ENCODE peak calls at places on chromosomes 5 and 9, in eight cellular contexts. O is foreskin fibroblast, M is cardiac fibroblast, G is fibroblast of lung, Y is neural progenitor cell, F is choroid plexus epithelial cell, L is AG04450, P is epithelial cell of esophagus. K is an unnamed sample.

GRCh38 chr5:147887026-147887627 is 8.6 kb downstream of the SCGB3A2 start:
- DNase-seq in O (peak), M (peak), G (peak), Y (peak), F (peak), L (no peak), P (peak), K (peak)

GRCh38 chr5:160959804-160960203 is 107.8 kb upstream of the ATP10B start:
- DNase-seq in O (no peak), M (peak), G (no peak), Y (no peak), F (no peak), L (no peak), P (peak), K (no peak)

GRCh38 chr5:35884125-35884788 is 27.6 kb downstream of the IL7R start:
- DNase-seq in O (peak), M (peak), G (peak), Y (no peak), F (peak), L (peak), P (peak), K (peak)

GRCh38 chr9:16282216-16282615 is 588.3 kb downstream of the BNC2 start:
- DNase-seq in O (peak), M (peak), G (peak), Y (no peak), F (peak), L (peak), P (peak), K (peak)

GRCh38 chr9:135973276-135974219 is 12.4 kb upstream of the UBAC1 start:
- DNase-seq in O (no peak), M (no peak), G (peak), Y (no peak), F (no peak), L (no peak), P (no peak), K (peak)

GRCh38 chr5:82164109-82164956 is 113.8 kb downstream of the RPS23 start:
- DNase-seq in O (peak), M (peak), G (peak), Y (no peak), F (peak), L (peak), P (peak), K (peak)

GRCh38 chr5:84113246-84114118 is 271.2 kb downstream of the EDIL3 start:
- DNase-seq in O (no peak), M (no peak), G (no peak), Y (peak), F (peak), L (no peak), P (peak), K (no peak)

GRCh38 chr9:35603506-35603985 is 1.5 kb upstream of the TESK1 start:
- DNase-seq in O (peak), M (peak), G (peak), Y (no peak), F (peak), L (peak), P (peak), K (peak)

GRCh38 chr5:126363658-126364057 is 59.6 kb upstream of the GRAMD2B start:
- DNase-seq in O (peak), M (peak), G (peak), Y (no peak), F (peak), L (no peak), P (peak), K (no peak)

GRCh38 chr5:133113331-133114061 is 61.7 kb downstream of the HSPA4 start:
- DNase-seq in O (peak), M (peak), G (no peak), Y (no peak), F (peak), L (peak), P (peak), K (no peak)

GRCh38 chr9:1050125-1050895 is at the start of gene DMRT2:
- DNase-seq in O (peak), M (peak), G (peak), Y (no peak), F (peak), L (no peak), P (peak), K (peak)

GRCh38 chr9:22073349-22073748 is 64.2 kb upstream of the CDKN2B start:
- DNase-seq in O (no peak), M (no peak), G (no peak), Y (no peak), F (no peak), L (no peak), P (no peak), K (no peak)

GRCh38 chr9:4538621-4539020 is 48.4 kb downstream of the SLC1A1 start:
- DNase-seq in O (no peak), M (no peak), G (no peak), Y (no peak), F (no peak), L (no peak), P (no peak), K (no peak)

GRCh38 chr5:154264549-154265196 is 74.1 kb downstream of the GALNT10 start:
- DNase-seq in O (no peak), M (no peak), G (no peak), Y (no peak), F (no peak), L (no peak), P (no peak), K (no peak)

DNA sequence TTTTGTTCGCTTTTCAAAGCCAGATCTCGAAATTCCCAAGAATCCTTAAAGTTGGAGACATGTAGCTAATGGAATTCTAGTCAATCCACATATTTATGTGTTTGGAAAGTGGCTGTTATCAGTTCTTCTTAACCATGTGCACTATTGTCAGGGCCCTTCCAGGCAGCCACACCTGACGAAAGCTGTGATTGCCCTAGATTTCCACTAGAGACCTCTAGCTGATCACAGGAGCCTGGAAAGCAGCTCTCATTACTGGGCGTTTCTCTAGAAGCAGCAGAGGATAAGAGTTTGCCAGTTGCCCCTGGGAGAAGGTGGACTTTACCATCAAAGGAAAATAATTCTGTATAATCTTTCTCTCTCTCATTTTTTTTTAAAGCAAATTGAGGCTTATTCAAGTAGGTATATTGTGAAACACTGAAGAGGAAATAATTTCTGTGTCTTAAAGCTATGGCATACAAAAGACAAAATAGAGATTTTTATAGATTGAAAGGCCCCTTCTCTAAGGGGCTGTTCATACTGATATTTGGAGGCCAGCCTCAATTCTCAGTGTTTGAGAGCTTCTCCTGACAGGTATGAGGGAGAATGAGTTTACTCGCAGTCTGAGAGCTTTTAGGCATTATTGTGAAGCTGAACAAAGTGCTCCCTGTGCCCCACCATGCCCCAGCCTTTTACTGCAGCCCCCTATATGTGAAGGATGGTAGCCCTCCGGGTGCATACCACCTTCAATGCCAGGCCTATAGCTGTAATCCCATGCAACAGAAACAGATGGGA is 405.4 kb upstream of the ACTBL2 start:
- DNase-seq in O (peak), M (peak), G (peak), Y (peak), F (peak), L (peak), P (peak), K (peak)
- TF ChIP-seq CTCF in O (peak), M (peak), G (peak), Y (peak), F (peak), L (peak), P (peak), K (peak)

GRCh38 chr5:158824167-158824882 is 275.4 kb downstream of the EBF1 start:
- DNase-seq in O (no peak), M (no peak), G (no peak), Y (peak), F (no peak), L (no peak), P (no peak), K (no peak)

GRCh38 chr5:158820891-158821290 is 278.8 kb downstream of the EBF1 start:
- DNase-seq in O (no peak), M (no peak), G (no peak), Y (no peak), F (no peak), L (no peak), P (no peak), K (no peak)

GRCh38 chr5:158821321-158821720 is 278.4 kb downstream of the EBF1 start:
- DNase-seq in O (no peak), M (no peak), G (no peak), Y (no peak), F (no peak), L (no peak), P (no peak), K (no peak)

GRCh38 chr5:158819840-158820620 is 279.7 kb downstream of the EBF1 start:
- DNase-seq in O (peak), M (peak), G (no peak), Y (no peak), F (peak), L (no peak), P (peak), K (peak)

GRCh38 chr5:158822099-158822498 is 277.6 kb downstream of the EBF1 start:
- DNase-seq in O (no peak), M (no peak), G (no peak), Y (no peak), F (no peak), L (no peak), P (no peak), K (no peak)
- H3K4me3 ChIP-seq in O (no peak), M (no peak), G (no peak), Y (no peak), F (no peak), L (no peak), P (no peak), K (no peak)

GRCh38 chr5:165497707-165498106 is 1992.3 kb downstream of the MAT2B start:
- DNase-seq in O (peak), M (peak), G (peak), Y (peak), F (peak), L (no peak), P (peak), K (no peak)
- TF ChIP-seq CTCF in O (no peak), M (no peak), G (no peak), Y (peak), F (peak), L (peak), P (no peak), K (peak)

DNA sequence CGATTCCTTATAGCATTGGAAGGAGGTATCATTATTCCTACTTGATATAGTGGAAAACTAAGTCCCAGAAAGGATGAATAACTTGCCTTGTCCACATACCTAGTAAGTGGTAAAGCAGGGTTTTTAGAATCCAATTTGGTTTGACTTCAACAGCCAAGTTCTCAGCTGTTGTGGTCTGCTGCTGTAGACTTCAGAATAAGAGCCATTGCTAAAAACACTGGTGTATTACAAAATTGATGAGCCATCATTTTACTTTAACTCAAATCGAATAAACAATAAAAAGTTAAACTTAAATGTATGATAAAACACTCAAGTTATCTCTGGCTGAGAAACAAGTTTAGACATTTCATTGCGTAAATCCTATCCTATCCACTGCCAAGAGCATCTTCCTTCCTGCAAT is 610.8 kb downstream of the TLE1 start:
- DNase-seq in O (no peak), M (no peak), G (peak), Y (no peak), F (no peak), L (no peak), P (no peak), K (no peak)
- H3K4me3 ChIP-seq in O (no peak), M (no peak), G (no peak), Y (no peak), F (no peak), L (no peak), P (no peak), K (no peak)

GRCh38 chr5:1737790-1738405 is 61.7 kb downstream of the MRPL36 start:
- DNase-seq in O (peak), M (peak), G (peak), Y (peak), F (peak), L (no peak), P (peak), K (peak)
- TF ChIP-seq CTCF in O (peak), M (peak), G (peak), Y (peak), F (peak), L (peak), P (peak), K (peak)

GRCh38 chr5:527646-528591 is 3.7 kb upstream of the SLC9A3 start:
- DNase-seq in O (no peak), M (no peak), G (no peak), Y (peak), F (no peak), L (no peak), P (no peak), K (no peak)
- H3K4me3 ChIP-seq in O (no peak), M (no peak), G (no peak), Y (no peak), F (no peak), L (no peak), P (no peak), K (no peak)

GRCh38 chr5:37043693-37044092 is 167.1 kb downstream of the NIPBL start:
- DNase-seq in O (no peak), M (peak), G (no peak), Y (no peak), F (peak), L (no peak), P (no peak), K (no peak)
- TF ChIP-seq CTCF in O (peak), M (peak), G (no peak), Y (peak), F (peak), L (no peak), P (peak), K (peak)

GRCh38 chr5:140221697-140222223 is 46.8 kb downstream of the CYSTM1 start:
- DNase-seq in O (peak), M (peak), G (peak), Y (no peak), F (peak), L (peak), P (peak), K (peak)
- H3K4me3 ChIP-seq in O (no peak), M (no peak), G (no peak), Y (no peak), F (no peak), L (no peak), P (no peak), K (no peak)

GRCh38 chr9:109926321-109926959 is 146.4 kb downstream of the PALM2AKAP2 start:
- DNase-seq in O (no peak), M (no peak), G (no peak), Y (no peak), F (no peak), L (no peak), P (no peak), K (no peak)

GRCh38 chr9:109925810-109926209 is 145.8 kb downstream of the PALM2AKAP2 start:
- DNase-seq in O (no peak), M (no peak), G (no peak), Y (no peak), F (no peak), L (no peak), P (no peak), K (no peak)

GRCh38 chr9:109922617-109923260 is 142.7 kb downstream of the PALM2AKAP2 start:
- DNase-seq in O (no peak), M (no peak), G (peak), Y (no peak), F (no peak), L (no peak), P (peak), K (no peak)

GRCh38 chr9:109923826-109924225 is 143.8 kb downstream of the PALM2AKAP2 start:
- DNase-seq in O (peak), M (no peak), G (no peak), Y (no peak), F (no peak), L (no peak), P (no peak), K (no peak)

DNA sequence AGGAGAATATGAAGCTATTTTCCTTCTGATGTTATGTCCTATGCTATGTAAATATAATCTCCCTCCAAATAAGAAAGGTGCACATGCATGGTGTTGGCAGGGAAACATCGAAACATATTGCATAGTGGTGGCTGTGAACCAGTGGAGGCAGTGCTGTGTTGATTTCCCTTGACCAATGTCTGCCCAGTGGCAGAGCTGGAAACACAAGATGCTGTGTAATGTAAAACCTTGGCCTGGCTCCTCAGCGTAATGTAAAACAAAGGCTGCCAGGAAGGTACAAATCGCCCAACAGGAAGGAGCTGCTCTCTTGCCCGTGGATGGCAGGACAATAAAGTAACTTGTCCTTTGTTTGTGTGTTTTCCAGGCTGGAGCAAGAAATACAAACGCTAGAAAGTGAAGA is 143.4 kb downstream of the PALM2AKAP2 start:
- DNase-seq in O (no peak), M (no peak), G (peak), Y (no peak), F (no peak), L (no peak), P (no peak), K (no peak)
- TF ChIP-seq CTCF in O (no peak), M (no peak), G (no peak), Y (no peak), F (no peak), L (no peak), P (no peak), K (no peak)

GRCh38 chr9:91494751-91495150 is 71.1 kb upstream of the NFIL3 start:
- DNase-seq in O (no peak), M (no peak), G (no peak), Y (no peak), F (no peak), L (no peak), P (no peak), K (peak)
- H3K4me3 ChIP-seq in O (no peak), M (no peak), G (no peak), Y (no peak), F (no peak), L (no peak), P (no peak), K (no peak)